ENCODE peak calls at places on chromosomes 6 and 20, in nine cellular contexts. One of them, this sample, is unnamed.

GRCh38 chr6:106181664-106182418 is 95.7 kb downstream of the PRDM1 start:
- DNase-seq in cardiac muscle cell: peak
- DNase-seq in uterus: no peak
- DNase-seq in Peyer's patch: no peak
- DNase-seq in Karpas-422: no peak
- DNase-seq in right lobe of liver: no peak
- DNase-seq in right cardiac atrium: no peak
- DNase-seq in breast epithelium: no peak
- DNase-seq in brain microvascular endothelial cell: peak
- DNase-seq in this sample: no peak

GRCh38 chr6:9405369-9405768 is 970.0 kb upstream of the SLC35B3 start:
- DNase-seq in right lobe of liver: no peak
- DNase-seq in brain microvascular endothelial cell: peak
- DNase-seq in uterus: no peak
- DNase-seq in cardiac muscle cell: no peak
- DNase-seq in Peyer's patch: no peak
- DNase-seq in breast epithelium: no peak
- DNase-seq in Karpas-422: no peak
- DNase-seq in right cardiac atrium: no peak
- DNase-seq in this sample: no peak

GRCh38 chr6:142726616-142727015 is 218.4 kb downstream of the HIVEP2 start:
- DNase-seq in cardiac muscle cell: no peak
- DNase-seq in right lobe of liver: no peak
- DNase-seq in Karpas-422: no peak
- DNase-seq in right cardiac atrium: no peak
- DNase-seq in brain microvascular endothelial cell: peak
- DNase-seq in breast epithelium: no peak
- DNase-seq in uterus: no peak
- DNase-seq in Peyer's patch: no peak
- DNase-seq in this sample: no peak

GRCh38 chr6:18823782-18824386 is 436.7 kb downstream of the RNF144B start:
- DNase-seq in right cardiac atrium: peak
- DNase-seq in uterus: no peak
- DNase-seq in Karpas-422: peak
- DNase-seq in Peyer's patch: no peak
- DNase-seq in breast epithelium: no peak
- DNase-seq in brain microvascular endothelial cell: peak
- DNase-seq in right lobe of liver: no peak
- DNase-seq in cardiac muscle cell: peak
- DNase-seq in this sample: no peak

GRCh38 chr20:1844723-1845523 is 50.3 kb upstream of the SIRPA start:
- DNase-seq in uterus: peak
- DNase-seq in brain microvascular endothelial cell: peak
- DNase-seq in Peyer's patch: peak
- DNase-seq in cardiac muscle cell: peak
- DNase-seq in Karpas-422: peak
- DNase-seq in right cardiac atrium: peak
- DNase-seq in right lobe of liver: peak
- DNase-seq in breast epithelium: no peak
- DNase-seq in this sample: peak

GRCh38 chr6:132671295-132671694 is 12.3 kb upstream of the TAAR1 start:
- DNase-seq in breast epithelium: no peak
- DNase-seq in cardiac muscle cell: no peak
- DNase-seq in right lobe of liver: no peak
- DNase-seq in brain microvascular endothelial cell: no peak
- DNase-seq in Peyer's patch: no peak
- DNase-seq in right cardiac atrium: no peak
- DNase-seq in Karpas-422: no peak
- DNase-seq in uterus: no peak
- DNase-seq in this sample: no peak

GRCh38 chr6:85544776-85545175 is 48.9 kb downstream of the SNX14 start:
- DNase-seq in Peyer's patch: no peak
- DNase-seq in brain microvascular endothelial cell: no peak
- DNase-seq in right cardiac atrium: no peak
- DNase-seq in cardiac muscle cell: no peak
- DNase-seq in uterus: no peak
- DNase-seq in breast epithelium: no peak
- DNase-seq in right lobe of liver: no peak
- DNase-seq in Karpas-422: no peak
- DNase-seq in this sample: no peak

GRCh38 chr6:167907837-167908681 is 81.3 kb downstream of the AFDN start:
- DNase-seq in Karpas-422: peak
- DNase-seq in cardiac muscle cell: peak
- DNase-seq in Peyer's patch: no peak
- DNase-seq in right cardiac atrium: no peak
- DNase-seq in brain microvascular endothelial cell: peak
- DNase-seq in right lobe of liver: no peak
- DNase-seq in breast epithelium: no peak
- DNase-seq in uterus: no peak
- DNase-seq in this sample: no peak

GRCh38 chr6:138034229-138034628 is 73.0 kb downstream of the PERP start:
- DNase-seq in right cardiac atrium: no peak
- DNase-seq in breast epithelium: no peak
- DNase-seq in right lobe of liver: no peak
- DNase-seq in Peyer's patch: no peak
- DNase-seq in Karpas-422: no peak
- DNase-seq in brain microvascular endothelial cell: no peak
- DNase-seq in cardiac muscle cell: no peak
- DNase-seq in uterus: no peak
- DNase-seq in this sample: no peak

GRCh38 chr6:138036955-138037592 is 70.1 kb downstream of the PERP start:
- DNase-seq in Peyer's patch: no peak
- DNase-seq in right cardiac atrium: no peak
- DNase-seq in brain microvascular endothelial cell: no peak
- DNase-seq in cardiac muscle cell: no peak
- DNase-seq in Karpas-422: no peak
- DNase-seq in right lobe of liver: no peak
- DNase-seq in uterus: no peak
- DNase-seq in breast epithelium: no peak
- DNase-seq in this sample: no peak

GRCh38 chr6:138035070-138035469 is 72.1 kb downstream of the PERP start:
- DNase-seq in brain microvascular endothelial cell: no peak
- DNase-seq in breast epithelium: no peak
- DNase-seq in Karpas-422: no peak
- DNase-seq in right cardiac atrium: no peak
- DNase-seq in cardiac muscle cell: no peak
- DNase-seq in Peyer's patch: no peak
- DNase-seq in uterus: no peak
- DNase-seq in right lobe of liver: no peak
- DNase-seq in this sample: no peak

GRCh38 chr6:138038148-138038870 is 68.9 kb downstream of the PERP start:
- DNase-seq in Peyer's patch: no peak
- DNase-seq in right cardiac atrium: no peak
- DNase-seq in breast epithelium: no peak
- DNase-seq in uterus: no peak
- DNase-seq in brain microvascular endothelial cell: no peak
- DNase-seq in right lobe of liver: no peak
- DNase-seq in Karpas-422: no peak
- DNase-seq in cardiac muscle cell: no peak
- DNase-seq in this sample: no peak

GRCh38 chr6:138036111-138036510 is 71.1 kb downstream of the PERP start:
- DNase-seq in right cardiac atrium: no peak
- DNase-seq in brain microvascular endothelial cell: no peak
- DNase-seq in breast epithelium: no peak
- DNase-seq in right lobe of liver: no peak
- DNase-seq in cardiac muscle cell: no peak
- DNase-seq in Karpas-422: no peak
- DNase-seq in Peyer's patch: no peak
- DNase-seq in uterus: no peak
- DNase-seq in this sample: no peak
- H3K27ac ChIP-seq in right cardiac atrium: no peak
- H3K27ac ChIP-seq in brain microvascular endothelial cell: no peak
- H3K27ac ChIP-seq in breast epithelium: no peak
- H3K27ac ChIP-seq in right lobe of liver: no peak
- H3K27ac ChIP-seq in cardiac muscle cell: no peak
- H3K27ac ChIP-seq in Karpas-422: no peak
- H3K27ac ChIP-seq in Peyer's patch: no peak
- H3K27ac ChIP-seq in uterus: no peak
- H3K27ac ChIP-seq in this sample: no peak

GRCh38 chr20:9488063-9488462 is 26.3 kb upstream of the LAMP5 start:
- DNase-seq in right lobe of liver: no peak
- DNase-seq in Karpas-422: no peak
- DNase-seq in brain microvascular endothelial cell: no peak
- DNase-seq in breast epithelium: no peak
- DNase-seq in Peyer's patch: no peak
- DNase-seq in right cardiac atrium: no peak
- DNase-seq in uterus: no peak
- DNase-seq in cardiac muscle cell: no peak
- DNase-seq in this sample: no peak

GRCh38 chr20:9490171-9490570 is 24.2 kb upstream of the LAMP5 start:
- DNase-seq in Peyer's patch: no peak
- DNase-seq in brain microvascular endothelial cell: no peak
- DNase-seq in right lobe of liver: no peak
- DNase-seq in uterus: no peak
- DNase-seq in right cardiac atrium: no peak
- DNase-seq in cardiac muscle cell: no peak
- DNase-seq in Karpas-422: no peak
- DNase-seq in breast epithelium: no peak
- DNase-seq in this sample: no peak

GRCh38 chr20:9493818-9494217 is 20.6 kb upstream of the LAMP5 start:
- DNase-seq in right cardiac atrium: no peak
- DNase-seq in breast epithelium: no peak
- DNase-seq in brain microvascular endothelial cell: no peak
- DNase-seq in right lobe of liver: no peak
- DNase-seq in Peyer's patch: no peak
- DNase-seq in uterus: no peak
- DNase-seq in Karpas-422: no peak
- DNase-seq in cardiac muscle cell: no peak
- DNase-seq in this sample: peak

GRCh38 chr20:9492067-9492466 is 22.3 kb upstream of the LAMP5 start:
- DNase-seq in uterus: no peak
- DNase-seq in Peyer's patch: no peak
- DNase-seq in right cardiac atrium: no peak
- DNase-seq in breast epithelium: no peak
- DNase-seq in Karpas-422: no peak
- DNase-seq in cardiac muscle cell: no peak
- DNase-seq in right lobe of liver: no peak
- DNase-seq in brain microvascular endothelial cell: no peak
- DNase-seq in this sample: no peak

DNA sequence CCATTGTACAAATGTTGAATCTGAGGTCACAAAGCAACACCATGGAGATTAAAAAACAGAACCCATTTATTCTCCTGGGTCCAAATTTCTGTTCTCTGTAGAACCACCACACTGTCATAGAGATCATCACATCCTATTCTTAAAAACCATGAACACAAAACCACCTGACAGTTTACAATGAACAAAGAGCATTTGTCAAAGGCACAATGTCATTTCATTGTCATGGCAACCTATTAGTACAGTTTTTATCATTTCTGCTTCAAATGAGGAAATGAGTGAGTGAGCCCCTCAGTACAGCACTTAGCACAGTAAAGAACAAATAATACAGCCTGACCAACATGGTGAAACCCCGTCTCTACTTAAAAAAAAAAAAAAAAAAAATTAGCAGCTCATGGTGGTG is 23.1 kb upstream of the LAMP5 start:
- DNase-seq in breast epithelium: no peak
- DNase-seq in cardiac muscle cell: no peak
- DNase-seq in uterus: no peak
- DNase-seq in right cardiac atrium: no peak
- DNase-seq in right lobe of liver: no peak
- DNase-seq in Karpas-422: no peak
- DNase-seq in brain microvascular endothelial cell: no peak
- DNase-seq in Peyer's patch: no peak
- DNase-seq in this sample: no peak
- H3K27ac ChIP-seq in breast epithelium: no peak
- H3K27ac ChIP-seq in cardiac muscle cell: no peak
- H3K27ac ChIP-seq in uterus: no peak
- H3K27ac ChIP-seq in right cardiac atrium: no peak
- H3K27ac ChIP-seq in right lobe of liver: no peak
- H3K27ac ChIP-seq in Karpas-422: no peak
- H3K27ac ChIP-seq in brain microvascular endothelial cell: no peak
- H3K27ac ChIP-seq in Peyer's patch: no peak
- H3K27ac ChIP-seq in this sample: no peak

GRCh38 chr20:605237-605636 is 4.9 kb downstream of the TCF15 start:
- DNase-seq in right lobe of liver: peak
- DNase-seq in Peyer's patch: no peak
- DNase-seq in brain microvascular endothelial cell: no peak
- DNase-seq in breast epithelium: no peak
- DNase-seq in right cardiac atrium: no peak
- DNase-seq in cardiac muscle cell: no peak
- DNase-seq in uterus: no peak
- DNase-seq in Karpas-422: no peak
- DNase-seq in this sample: no peak

GRCh38 chr20:600736-601135 is 9.4 kb downstream of the TCF15 start:
- DNase-seq in right cardiac atrium: no peak
- DNase-seq in Peyer's patch: no peak
- DNase-seq in cardiac muscle cell: no peak
- DNase-seq in uterus: no peak
- DNase-seq in breast epithelium: no peak
- DNase-seq in right lobe of liver: no peak
- DNase-seq in brain microvascular endothelial cell: no peak
- DNase-seq in Karpas-422: no peak
- DNase-seq in this sample: no peak

GRCh38 chr20:600141-600540 is 10.0 kb downstream of the TCF15 start:
- DNase-seq in right lobe of liver: peak
- DNase-seq in right cardiac atrium: no peak
- DNase-seq in Peyer's patch: no peak
- DNase-seq in Karpas-422: no peak
- DNase-seq in brain microvascular endothelial cell: no peak
- DNase-seq in cardiac muscle cell: no peak
- DNase-seq in uterus: no peak
- DNase-seq in breast epithelium: no peak
- DNase-seq in this sample: no peak

GRCh38 chr20:602357-602970 is 7.6 kb downstream of the TCF15 start:
- DNase-seq in uterus: no peak
- DNase-seq in right cardiac atrium: peak
- DNase-seq in Peyer's patch: no peak
- DNase-seq in brain microvascular endothelial cell: no peak
- DNase-seq in breast epithelium: no peak
- DNase-seq in Karpas-422: no peak
- DNase-seq in right lobe of liver: peak
- DNase-seq in cardiac muscle cell: no peak
- DNase-seq in this sample: peak

DNA sequence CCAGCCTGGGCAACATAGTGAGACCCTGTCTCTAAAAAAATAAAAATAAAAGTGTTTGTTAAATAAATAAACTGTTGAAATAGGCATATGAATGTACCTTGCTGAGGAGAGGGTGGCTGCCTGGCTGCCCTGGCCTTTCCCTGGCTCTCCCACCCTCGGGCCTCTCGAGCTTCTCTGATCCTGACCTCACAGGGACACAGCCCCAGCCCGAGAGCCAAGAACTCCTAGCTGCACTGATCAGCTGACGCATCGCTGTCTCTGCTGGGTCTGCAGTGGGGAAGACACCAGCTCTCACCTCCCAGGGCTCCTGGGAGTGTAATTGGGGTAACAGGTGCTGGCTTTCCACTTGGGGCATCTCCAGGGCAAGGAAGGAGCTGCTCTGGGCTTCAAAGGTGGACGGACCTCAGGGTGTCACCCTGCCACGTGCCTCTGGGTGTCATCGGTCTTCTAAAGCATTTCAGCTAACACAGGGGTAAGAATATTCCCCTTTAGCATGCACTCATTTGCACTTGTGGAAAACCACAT is 6.9 kb downstream of the TCF15 start:
- DNase-seq in right lobe of liver: peak
- DNase-seq in Karpas-422: no peak
- DNase-seq in uterus: no peak
- DNase-seq in breast epithelium: no peak
- DNase-seq in brain microvascular endothelial cell: no peak
- DNase-seq in cardiac muscle cell: no peak
- DNase-seq in right cardiac atrium: no peak
- DNase-seq in Peyer's patch: no peak
- DNase-seq in this sample: no peak
- H3K27ac ChIP-seq in right lobe of liver: no peak
- H3K27ac ChIP-seq in Karpas-422: no peak
- H3K27ac ChIP-seq in uterus: no peak
- H3K27ac ChIP-seq in breast epithelium: no peak
- H3K27ac ChIP-seq in brain microvascular endothelial cell: no peak
- H3K27ac ChIP-seq in cardiac muscle cell: no peak
- H3K27ac ChIP-seq in right cardiac atrium: peak
- H3K27ac ChIP-seq in Peyer's patch: no peak
- H3K27ac ChIP-seq in this sample: no peak

DNA sequence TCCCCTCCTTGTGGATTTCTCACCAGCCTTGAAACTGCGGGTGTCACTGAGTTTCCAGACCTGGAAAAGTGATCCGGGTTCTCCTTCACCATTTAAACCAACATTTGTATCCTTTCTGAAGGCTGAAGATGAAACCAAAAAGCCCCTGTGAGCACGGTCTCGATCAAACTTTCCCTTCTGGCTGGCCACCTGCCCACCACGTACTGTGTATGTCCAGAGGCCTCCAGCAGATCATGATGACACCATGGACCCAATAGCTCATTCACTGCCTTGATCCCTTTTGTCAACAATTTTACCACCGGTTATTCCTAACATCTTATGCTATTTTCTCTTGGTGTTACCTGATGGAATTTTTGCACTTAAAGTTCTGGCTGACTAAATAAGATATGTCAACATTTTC is 15.6 kb downstream of the ULBP1 start:
- DNase-seq in Peyer's patch: no peak
- DNase-seq in right cardiac atrium: no peak
- DNase-seq in uterus: no peak
- DNase-seq in breast epithelium: no peak
- DNase-seq in cardiac muscle cell: no peak
- DNase-seq in right lobe of liver: no peak
- DNase-seq in brain microvascular endothelial cell: no peak
- DNase-seq in Karpas-422: no peak
- DNase-seq in this sample: no peak
- H3K27ac ChIP-seq in Peyer's patch: no peak
- H3K27ac ChIP-seq in right cardiac atrium: no peak
- H3K27ac ChIP-seq in uterus: no peak
- H3K27ac ChIP-seq in breast epithelium: no peak
- H3K27ac ChIP-seq in cardiac muscle cell: no peak
- H3K27ac ChIP-seq in right lobe of liver: no peak
- H3K27ac ChIP-seq in brain microvascular endothelial cell: no peak
- H3K27ac ChIP-seq in Karpas-422: no peak
- H3K27ac ChIP-seq in this sample: no peak